ENCODE peak calls at places on chromosomes 3 and 15, in six cellular contexts. O is immature natural killer cell; L is right lobe of liver; D is PC-3; P is stimulated activated naive CD4-positive, alpha-beta T cell; R is Daoy. S is an unnamed sample.

GRCh38 chr3:141797819-141798405 is 34.7 kb downstream of the GRK7 start:
- DNase-seq in L (no peak), O (peak), R (no peak), D (no peak), P (peak), S (no peak)

GRCh38 chr3:98744283-98744682 is 18.9 kb upstream of the ST3GAL6 start:
- DNase-seq in P (no peak), R (no peak), L (no peak), O (no peak), D (peak), S (no peak)

GRCh38 chr15:91782221-91782620 is 71.3 kb upstream of the SLCO3A1 start:
- DNase-seq in R (no peak), L (no peak), P (no peak), O (no peak), D (no peak), S (no peak)

GRCh38 chr3:173479301-173479700 is 81.8 kb downstream of the NLGN1 start:
- DNase-seq in R (no peak), D (no peak), P (no peak), L (no peak), O (no peak), S (no peak)

GRCh38 chr3:153835540-153835939 is 285.6 kb upstream of the ARHGEF26 start:
- DNase-seq in D (peak), O (no peak), P (no peak), R (no peak), L (no peak), S (no peak)

GRCh38 chr15:76932090-76932966 is 779 bp downstream of the RCN2 start:
- DNase-seq in P (no peak), O (no peak), D (no peak), L (no peak), R (no peak), S (no peak)

GRCh38 chr3:23183731-23184130 is 19.4 kb upstream of the UBE2E2 start:
- DNase-seq in P (no peak), O (no peak), D (peak), R (peak), L (no peak), S (peak)

GRCh38 chr3:52289747-52290595 is 2.3 kb downstream of the GLYCTK start:
- DNase-seq in R (no peak), D (no peak), L (peak), P (no peak), O (no peak), S (no peak)

GRCh38 chr3:142992323-142992722 is 9.0 kb upstream of the U2SURP start:
- DNase-seq in D (no peak), P (no peak), L (no peak), O (no peak), R (no peak), S (no peak)

GRCh38 chr15:100914876-100915275 is 4.3 kb upstream of the LRRK1 start:
- DNase-seq in D (no peak), L (no peak), R (no peak), O (no peak), P (no peak), S (no peak)

GRCh38 chr3:16067837-16068471 is 106.5 kb upstream of the GALNT15 start:
- DNase-seq in O (no peak), R (peak), P (no peak), L (no peak), D (peak), S (no peak)

GRCh38 chr3:71057526-71057894 is 526.0 kb downstream of the FOXP1 start:
- DNase-seq in R (no peak), L (no peak), O (no peak), D (peak), P (no peak), S (no peak)

GRCh38 chr15:80984856-80985255 is 4.8 kb downstream of the MESD start:
- DNase-seq in O (no peak), R (no peak), P (no peak), D (no peak), L (no peak), S (no peak)

GRCh38 chr3:141412936-141413354 is 44.6 kb downstream of the ZBTB38 start:
- DNase-seq in R (peak), D (no peak), O (no peak), P (no peak), L (peak), S (peak)